ENCODE peak calls at places on chromosomes 7 and 10, in ten cellular contexts. R is GM23338, E is thoracic aorta, B is brain microvascular endothelial cell, G is HCT116, Z is ovary, F is dorsolateral prefrontal cortex, V is adrenal gland, I is breast epithelium, A is endodermal cell. S is an unnamed sample.

GRCh38 chr7:27110163-27110976 is 7.9 kb upstream of the HOXA2 start:
- DNase-seq in R (peak; percentile 74), E (no peak), B (no peak), G (no peak), Z (peak; percentile 79), F (no peak), V (no peak), I (no peak), A (peak; percentile 83), S (no peak)

GRCh38 chr10:49284356-49284755 is 14.6 kb upstream of the C10orf71 start:
- DNase-seq in R (no peak), E (no peak), B (no peak), G (no peak), Z (no peak), F (no peak), V (no peak), I (no peak), A (peak; percentile 24), S (no peak)

GRCh38 chr7:41222704-41223103 is 480.2 kb downstream of the INHBA start:
- DNase-seq in R (no peak), E (no peak), B (peak; percentile 61), G (no peak), Z (no peak), F (no peak), V (no peak), I (no peak), A (no peak), S (peak; percentile 78)

GRCh38 chr10:28087675-28088351 is 88.9 kb upstream of the ODAD2 start:
- DNase-seq in R (no peak), E (no peak), B (peak; percentile 88), G (no peak), Z (no peak), F (no peak), V (no peak), I (no peak), A (no peak), S (peak; percentile 93)

GRCh38 chr7:12064716-12065115 is 146.4 kb upstream of the TMEM106B start:
- DNase-seq in R (no peak), E (no peak), B (no peak), G (no peak), Z (no peak), F (no peak), V (no peak), I (no peak), A (no peak), S (no peak)

GRCh38 chr7:108406474-108406873 is 49.8 kb downstream of the NRCAM start:
- DNase-seq in R (no peak), E (no peak), B (no peak), G (no peak), Z (no peak), F (no peak), V (no peak), I (no peak), A (no peak), S (peak; percentile 87)

GRCh38 chr7:70585071-70585470 is 546.9 kb upstream of the GALNT17 start:
- DNase-seq in R (peak; percentile 72), E (no peak), B (no peak), G (no peak), Z (no peak), F (no peak), V (no peak), I (no peak), A (peak; percentile 85), S (no peak)

GRCh38 chr7:90580051-90580450 is 16.1 kb upstream of the CDK14 start:
- DNase-seq in R (no peak), E (no peak), B (no peak), G (no peak), Z (no peak), F (no peak), V (no peak), I (no peak), A (no peak), S (no peak)

GRCh38 chr10:98340946-98341345 is 73.0 kb upstream of the LOXL4 start:
- DNase-seq in R (no peak), E (no peak), B (no peak), G (no peak), Z (no peak), F (no peak), V (peak; percentile 50), I (no peak), A (no peak), S (peak; percentile 51)

GRCh38 chr10:73338801-73339368 is 19.8 kb downstream of the CFAP70 start:
- DNase-seq in R (no peak), E (no peak), B (no peak), G (peak; percentile 6), Z (no peak), F (no peak), V (no peak), I (no peak), A (no peak), S (no peak)

GRCh38 chr7:22357311-22358175 is 589 bp upstream of the RAPGEF5 start:
- DNase-seq in R (peak; percentile 49), E (no peak), B (no peak), G (peak; percentile 36), Z (no peak), F (no peak), V (no peak), I (no peak), A (peak; percentile 68), S (no peak)

GRCh38 chr7:104958278-104958903 is 55.6 kb upstream of the KMT2E start:
- DNase-seq in R (no peak), E (no peak), B (no peak), G (no peak), Z (no peak), F (no peak), V (no peak), I (no peak), A (no peak), S (no peak)

GRCh38 chr10:119305860-119306513 is 98.6 kb downstream of the GRK5 start:
- DNase-seq in R (no peak), E (peak; percentile 82), B (peak; percentile 95), G (peak; percentile 97), Z (peak; percentile 75), F (no peak), V (peak; percentile 61), I (no peak), A (no peak), S (peak; percentile 95)

GRCh38 chr10:90293629-90294028 is 564.2 kb downstream of the HTR7 start:
- DNase-seq in R (no peak), E (no peak), B (no peak), G (no peak), Z (no peak), F (no peak), V (no peak), I (no peak), A (no peak), S (no peak)

GRCh38 chr10:24974978-24975377 is 22.6 kb upstream of the PRTFDC1 start:
- DNase-seq in R (no peak), E (no peak), B (peak; percentile 52), G (no peak), Z (peak; percentile 42), F (no peak), V (peak; percentile 70), I (no peak), A (no peak), S (peak; percentile 92)
- TF ChIP-seq CTCF in R (no peak), E (peak; percentile 32), B (peak; percentile 32), G (peak; percentile 8), Z (peak; percentile 47), F (no peak), V (peak; percentile 34), I (no peak), A (peak; percentile 25), S (peak; percentile 52)

DNA sequence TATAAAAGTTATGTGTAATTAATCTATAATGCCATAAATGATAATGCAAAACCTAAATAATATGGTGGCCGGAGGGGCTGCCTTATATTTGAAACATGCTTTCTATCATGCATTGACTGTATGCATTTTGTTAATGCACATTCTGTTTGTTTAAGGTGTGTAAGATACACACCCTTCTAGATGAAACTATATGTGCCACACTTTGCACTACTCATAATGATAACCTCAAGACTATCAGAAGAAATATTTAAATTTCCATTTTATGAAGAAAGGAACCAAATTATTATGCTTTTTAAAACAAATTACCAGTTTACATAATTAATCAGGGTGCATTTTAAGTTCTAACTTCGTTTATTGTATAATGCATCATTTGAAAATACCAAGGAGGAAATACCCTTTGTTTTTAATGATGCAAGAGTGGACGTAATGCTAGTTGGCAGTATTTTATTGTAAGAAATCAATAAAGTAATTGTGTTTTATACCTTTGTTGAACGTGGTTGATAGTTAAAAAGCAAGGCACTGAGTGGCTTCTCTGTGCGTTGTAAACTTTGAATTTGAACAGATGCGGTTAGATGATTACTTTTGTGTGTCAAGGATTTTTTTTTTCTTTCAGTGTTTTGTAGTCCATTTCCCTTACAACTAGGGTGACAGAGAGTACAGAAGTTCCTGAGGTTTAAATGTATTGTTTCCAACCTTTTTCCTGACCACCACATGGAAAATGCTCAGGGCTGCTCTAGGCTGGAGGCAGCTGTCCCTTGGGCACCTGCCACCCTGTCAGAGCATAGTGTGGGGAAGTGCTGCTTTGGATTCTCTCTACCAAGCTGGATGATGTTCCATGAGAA is 21.6 kb downstream of the NRBF2 start:
- DNase-seq in R (no peak), E (no peak), B (no peak), G (no peak), Z (no peak), F (no peak), V (no peak), I (no peak), A (no peak), S (no peak)
- H3K4me3 ChIP-seq in R (no peak overlapping the region), E (no peak overlapping the region), B (no peak overlapping the region), G (no peak overlapping the region), Z (no peak overlapping the region), F (no peak overlapping the region), V (no peak overlapping the region), I (no peak overlapping the region), A (no peak overlapping the region), S (no peak overlapping the region)

GRCh38 chr10:14801693-14802092 is 27.0 kb upstream of the FAM107B start:
- DNase-seq in R (peak; percentile 17), E (no peak), B (no peak), G (no peak), Z (no peak), F (no peak), V (no peak), I (no peak), A (peak; percentile 48), S (no peak)
- TF ChIP-seq CTCF in R (peak; percentile 8), E (no peak), B (peak; percentile 35), G (peak; percentile 21), Z (no peak), F (no peak), V (no peak), I (no peak), A (peak; percentile 60), S (no peak)

GRCh38 chr10:132543916-132544743 is 6.5 kb downstream of the INPP5A start:
- DNase-seq in R (no peak), E (peak; percentile 1), B (no peak), G (no peak), Z (peak; percentile 17), F (peak; percentile 38), V (peak; percentile 17), I (no peak), A (peak; percentile 28), S (no peak)
- H3K4me3 ChIP-seq in R (no peak overlapping the region), E (peak overlapping the region; percentile 45), B (no peak overlapping the region), G (no peak overlapping the region), Z (peak overlapping the region; percentile 25), F (no peak overlapping the region), V (peak overlapping the region; percentile 25), I (no peak overlapping the region), A (no peak overlapping the region), S (no peak overlapping the region)